ENCODE peak calls at places on chromosome 13, in eight cellular contexts. N is body of pancreas, F is neuronal stem cell, M is GM23248, A is upper lobe of left lung, O is tibial artery, S is cardiac muscle cell, B is endodermal cell. P is an unnamed sample.
A peak's percentile ranks its signal among the peaks of the same experiment; 100 is the strongest.

GRCh38 chr13:69194130-69194529 is 913.5 kb upstream of the ATXN8OS start:
- DNase-seq in O (no peak), F (no peak), B (no peak), M (no peak), N (no peak), S (no peak), A (no peak), P (no peak)

GRCh38 chr13:73212482-73212881 is 153.7 kb downstream of the KLF5 start:
- DNase-seq in S (no peak), O (no peak), A (no peak), F (no peak), N (no peak), M (no peak), B (no peak), P (no peak)

GRCh38 chr13:46389457-46389856 is 2.4 kb upstream of the RUBCNL start:
- DNase-seq in M (no peak), A (no peak), F (no peak), S (no peak), N (no peak), O (no peak), B (no peak), P (no peak)

GRCh38 chr13:29577135-29578051 is 18.1 kb downstream of the SLC7A1 start:
- DNase-seq in N (peak; percentile 68), O (no peak), F (no peak), M (peak; percentile 70), A (no peak), S (no peak), B (peak; percentile 39), P (no peak)

GRCh38 chr13:80126382-80127068 is 214.4 kb downstream of the SPRY2 start:
- DNase-seq in M (no peak), F (no peak), N (no peak), A (no peak), B (no peak), O (no peak), S (no peak), P (no peak)

GRCh38 chr13:95295026-95295425 is 6.2 kb downstream of the ABCC4 start:
- DNase-seq in M (peak; percentile 4), N (no peak), A (no peak), O (no peak), B (no peak), S (no peak), F (no peak), P (no peak)

GRCh38 chr13:80979035-80979641 is 638.2 kb upstream of the SPRY2 start:
- DNase-seq in S (peak; percentile 71), F (peak; percentile 37), B (peak; percentile 69), N (peak; percentile 48), A (peak; percentile 37), O (no peak), M (peak; percentile 65), P (peak; percentile 51)

GRCh38 chr13:46134494-46134893 is 29.7 kb upstream of the CPB2 start:
- DNase-seq in F (no peak), B (no peak), O (no peak), A (no peak), N (no peak), S (no peak), M (no peak), P (no peak)

GRCh38 chr13:39561971-39562370 is 41.0 kb downstream of the LHFPL6 start:
- DNase-seq in N (no peak), F (no peak), S (no peak), B (no peak), O (no peak), M (no peak), A (no peak), P (no peak)

GRCh38 chr13:80840313-80840976 is 499.5 kb upstream of the SPRY2 start:
- DNase-seq in O (no peak), A (no peak), M (peak; percentile 3), F (peak; percentile 53), S (no peak), B (no peak), N (no peak), P (no peak)

GRCh38 chr13:78028960-78029359 is 110.3 kb upstream of the EDNRB start:
- DNase-seq in S (no peak), A (no peak), M (no peak), F (no peak), N (no peak), O (no peak), B (no peak), P (no peak)

GRCh38 chr13:30148171-30148754 is 159.1 kb downstream of the KATNAL1 start:
- DNase-seq in B (no peak), O (no peak), M (no peak), S (no peak), F (no peak), N (no peak), A (no peak), P (peak; percentile 52)

GRCh38 chr13:25775986-25776385 is 275.8 kb downstream of the SHISA2 start:
- DNase-seq in S (no peak), F (peak; percentile 39), O (no peak), N (no peak), B (no peak), M (no peak), A (no peak), P (no peak)

GRCh38 chr13:113670541-113670940 is 3.5 kb downstream of the GRK1 start:
- DNase-seq in F (no peak), N (no peak), M (no peak), B (peak; percentile 32), O (peak; percentile 45), A (no peak), S (no peak), P (peak; percentile 44)

GRCh38 chr13:102452831-102453230 is 51.0 kb upstream of the FGF14 start:
- DNase-seq in N (no peak), M (peak; percentile 19), B (no peak), F (no peak), S (no peak), A (no peak), O (no peak), P (no peak)

DNA sequence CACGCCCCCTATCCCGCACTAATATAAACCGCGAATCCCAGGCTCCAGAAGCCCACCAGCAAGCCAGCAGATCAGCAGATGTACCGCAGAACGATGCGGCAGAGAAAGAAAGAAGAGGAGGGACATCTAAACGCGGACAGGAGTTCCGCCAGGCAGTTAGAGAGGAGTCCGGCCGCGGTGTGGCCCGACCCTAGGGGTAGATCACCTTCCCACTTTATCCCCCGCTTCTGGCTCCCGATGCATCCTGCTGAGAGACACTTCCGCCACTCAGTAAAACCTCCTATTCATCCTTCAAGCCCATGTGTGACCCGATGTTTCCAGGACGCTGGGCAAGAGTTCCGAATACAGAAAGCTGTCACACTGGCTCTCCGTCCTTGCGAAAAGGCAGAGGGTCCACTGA is 1046.8 kb downstream of the SLITRK5 start:
- DNase-seq in O (no peak), F (no peak), M (no peak), S (no peak), A (no peak), B (no peak), N (no peak), P (no peak)
- H3K27ac ChIP-seq in O (no peak overlapping the region), F (no peak overlapping the region), M (no peak overlapping the region), S (no peak overlapping the region), A (no peak overlapping the region), B (no peak overlapping the region), N (no peak overlapping the region), P (no peak overlapping the region)

DNA sequence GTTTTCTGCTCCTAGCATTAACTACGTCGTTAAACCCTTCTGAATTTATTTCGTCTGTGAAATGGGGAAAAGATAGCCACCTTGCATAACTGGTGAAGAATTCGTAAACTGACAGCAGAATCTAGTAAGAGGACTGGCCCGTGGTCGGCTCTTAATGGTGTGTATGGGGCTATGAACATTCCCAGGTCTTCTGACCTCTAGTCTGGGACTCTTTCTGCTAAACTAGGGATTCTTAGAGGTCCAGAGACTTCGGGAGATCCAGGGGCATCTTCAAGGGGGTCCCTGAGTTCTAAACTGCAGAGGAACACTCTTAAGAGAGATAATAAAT is 231.1 kb upstream of the SERP2 start:
- DNase-seq in O (no peak), F (no peak), M (no peak), A (no peak), B (no peak), S (no peak), N (peak; percentile 18), P (peak; percentile 65)
- H3K27me3 ChIP-seq in O (no peaks in the 10 kb centered on the region), F (no peaks in the 10 kb centered on the region), M (no peaks in the 10 kb centered on the region), A (no peaks in the 10 kb centered on the region), B (no peaks in the 10 kb centered on the region), S (no peaks in the 10 kb centered on the region), N (no peaks in the 10 kb centered on the region), P (no peaks in the 10 kb centered on the region)

GRCh38 chr13:42272115-42272756 is at the start of gene AKAP11:
- DNase-seq in O (no peak), S (peak; percentile 82), N (peak; percentile 51), F (no peak), B (no peak), A (peak; percentile 34), M (peak; percentile 75), P (peak; percentile 57)

GRCh38 chr13:42272776-42273175 is 824 bp downstream of the AKAP11 start:
- DNase-seq in S (no peak), F (no peak), M (peak; percentile 28), B (no peak), A (no peak), N (no peak), O (no peak), P (no peak)

GRCh38 chr13:42271337-42272114 is 426 bp upstream of the AKAP11 start:
- DNase-seq in M (peak; percentile 99), B (peak; percentile 97), O (peak; percentile 98), N (peak; percentile 88), F (peak; percentile 95), S (peak; percentile 93), A (peak; percentile 93), P (peak; percentile 96)

GRCh38 chr13:42270160-42270856 is 1.6 kb upstream of the AKAP11 start:
- DNase-seq in N (no peak), M (no peak), A (no peak), S (no peak), B (no peak), F (no peak), O (no peak), P (no peak)

GRCh38 chr13:42270857-42271215 is 1.1 kb upstream of the AKAP11 start:
- DNase-seq in N (no peak), A (no peak), F (no peak), B (no peak), S (no peak), O (no peak), M (no peak), P (no peak)
- H3K27ac ChIP-seq in N (no peak overlapping the region), A (peak overlapping the region; percentile 88), F (peak overlapping the region; percentile 89), B (no peak overlapping the region), S (no peak overlapping the region), O (peak overlapping the region; percentile 92), M (peak overlapping the region; percentile 89), P (peak overlapping the region; percentile 81)

GRCh38 chr13:99982741-99983400 is 1.3 kb downstream of the ZIC2 start:
- DNase-seq in A (no peak), M (no peak), F (no peak), O (no peak), N (no peak), B (no peak), S (peak; percentile 25), P (no peak)

GRCh38 chr13:99984134-99984462 is 2.5 kb downstream of the ZIC2 start:
- DNase-seq in A (no peak), M (no peak), O (no peak), S (peak; percentile 1), B (no peak), N (no peak), F (no peak), P (no peak)

GRCh38 chr13:99984463-99985242 is 3.1 kb downstream of the ZIC2 start:
- DNase-seq in O (no peak), S (no peak), A (no peak), B (peak; percentile 73), N (no peak), M (no peak), F (no peak), P (peak; percentile 33)

GRCh38 chr13:99982021-99982740 is 597 bp downstream of the ZIC2 start:
- DNase-seq in B (no peak), F (no peak), O (no peak), N (no peak), A (no peak), S (peak; percentile 62), M (peak; percentile 52), P (no peak)

GRCh38 chr13:99983401-99984133 is 2.0 kb downstream of the ZIC2 start:
- DNase-seq in O (no peak), B (peak; percentile 84), F (no peak), A (no peak), N (no peak), S (peak; percentile 16), M (peak; percentile 57), P (no peak)
- H3K27me3 ChIP-seq in O (peaks cover 99% of the 10 kb centered on the region), B (no peaks in the 10 kb centered on the region), F (peaks cover 5% of the 10 kb centered on the region), A (peaks cover 4% of the 10 kb centered on the region), N (peaks cover 74% of the 10 kb centered on the region), S (peaks cover 96% of the 10 kb centered on the region), M (peaks cover 80% of the 10 kb centered on the region), P (no peaks in the 10 kb centered on the region)

P was measured in right cardiac atrium.